ENCODE peak calls at places on chromosome 22, in five cellular contexts. P is K562, J is lower leg skin, W is IMR-90, S is heart left ventricle. R is an unnamed sample.

GRCh38 chr22:38513063-38513462 is 7.0 kb upstream of the DDX17 start:
- DNase-seq in P (peak), S (no peak), W (no peak), J (no peak), R (peak)

GRCh38 chr22:26845016-26845728 is 187.8 kb downstream of the MIAT start:
- DNase-seq in W (no peak), J (no peak), S (no peak), P (no peak), R (no peak)

GRCh38 chr22:33923660-33924246 is 3.5 kb upstream of the LARGE1 start:
- DNase-seq in J (peak), W (peak), P (peak), S (peak), R (peak)

GRCh38 chr22:23079240-23079768 is 9.0 kb downstream of the GNAZ start:
- DNase-seq in J (no peak), P (peak), S (no peak), W (no peak), R (no peak)

GRCh38 chr22:29617922-29618629 is 14.6 kb downstream of the NF2 start:
- DNase-seq in S (no peak), J (no peak), P (no peak), W (peak), R (no peak)

GRCh38 chr22:31586137-31586920 is 75.7 kb downstream of the PISD start:
- DNase-seq in P (no peak), W (peak), J (no peak), S (no peak), R (peak)

GRCh38 chr22:37242395-37242918 is 1.6 kb downstream of the RAC2 start:
- DNase-seq in S (peak), W (peak), J (peak), P (peak), R (peak)

GRCh38 chr22:26650722-26651421 is 6.5 kb upstream of the MIAT start:
- DNase-seq in W (no peak), P (no peak), J (no peak), S (no peak), R (no peak)

GRCh38 chr22:27987557-27987956 is 68.5 kb upstream of the PITPNB start:
- DNase-seq in J (no peak), S (no peak), P (no peak), W (peak), R (no peak)

GRCh38 chr22:29138556-29138955 is 65.7 kb downstream of the KREMEN1 start:
- DNase-seq in W (no peak), S (no peak), J (no peak), P (no peak), R (no peak)

GRCh38 chr22:30221121-30221992 is 25.2 kb downstream of the LIF start:
- DNase-seq in J (no peak), W (no peak), S (no peak), P (no peak), R (no peak)

GRCh38 chr22:26846645-26847044 is 189.3 kb downstream of the MIAT start:
- DNase-seq in S (no peak), J (no peak), W (no peak), P (no peak), R (no peak)

GRCh38 chr22:45579306-45579705 is 76.6 kb downstream of the FBLN1 start:
- DNase-seq in P (no peak), J (no peak), S (no peak), W (no peak), R (no peak)

GRCh38 chr22:17977371-17977770 is 47.0 kb downstream of the MICAL3 start:
- DNase-seq in P (no peak), J (no peak), S (no peak), W (no peak), R (no peak)
- TF ChIP-seq POLR2A in P (no peak), J (no peak), S (no peak), W (no peak), R (no peak)

DNA sequence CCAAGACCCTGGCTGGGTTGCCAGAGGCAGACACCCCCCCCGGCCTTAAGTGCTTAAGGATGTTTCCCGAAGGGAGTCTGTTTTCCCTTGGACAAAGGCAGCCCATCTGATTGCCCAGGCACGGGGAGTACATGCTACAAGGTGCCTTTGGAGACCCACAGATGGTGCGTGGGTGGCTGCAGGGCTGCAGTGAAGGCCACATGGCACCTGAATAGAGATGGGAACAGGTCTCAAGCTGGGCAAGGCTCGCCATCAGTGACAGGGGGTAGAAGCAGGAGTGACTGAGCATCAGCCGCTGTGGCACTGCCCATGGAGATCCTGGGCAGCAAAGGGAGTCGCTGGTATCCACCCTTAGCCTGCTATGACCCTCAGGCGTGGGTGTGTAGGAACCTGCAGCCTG is 2.4 kb downstream of the RTL6 start:
- DNase-seq in S (no peak), P (no peak), W (no peak), J (no peak), R (no peak)
- TF ChIP-seq POLR2A in S (no peak), P (no peak), W (no peak), J (no peak), R (no peak)

DNA sequence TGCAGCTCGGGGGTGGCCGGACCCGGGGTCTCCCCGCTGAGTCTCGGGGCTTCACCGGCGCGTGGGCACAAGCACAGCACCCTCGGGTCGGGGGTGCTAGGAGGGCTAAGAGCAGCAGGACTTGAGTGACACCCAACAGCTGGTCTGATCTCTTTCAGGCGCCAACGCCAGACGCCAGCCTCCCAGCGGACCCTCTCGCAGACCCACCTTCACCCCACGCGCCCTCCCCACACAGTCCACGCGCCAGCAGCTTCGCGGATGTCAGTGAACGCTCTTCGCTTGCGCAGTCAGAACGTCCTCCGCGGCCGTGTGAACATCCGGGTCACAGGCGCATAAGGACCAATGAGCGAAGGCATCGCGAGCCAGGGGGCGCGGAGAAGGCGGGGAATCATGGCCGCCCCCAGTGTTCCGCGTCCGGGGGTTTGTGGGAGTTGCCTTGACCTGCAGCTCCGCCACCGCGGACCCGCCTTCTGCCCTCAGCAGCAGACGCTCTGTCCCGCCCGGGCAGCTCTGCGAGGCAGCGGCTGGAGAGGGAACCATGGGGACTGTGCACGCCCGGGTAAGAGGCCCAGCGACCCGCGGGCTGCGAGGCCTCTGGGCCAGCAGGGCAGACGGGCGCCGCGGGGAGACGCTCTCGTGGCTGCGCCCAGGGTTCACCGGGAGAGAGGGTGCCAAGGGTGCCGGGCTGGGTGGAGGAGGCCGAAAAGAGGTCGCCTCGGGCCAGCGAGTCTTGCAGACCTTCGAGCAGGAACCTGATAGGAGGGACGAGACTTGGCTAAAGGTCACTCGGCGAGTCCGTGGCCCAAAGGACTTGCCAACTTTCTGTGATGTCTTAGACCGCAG is at the start of gene SAMM50:
- DNase-seq in P (peak), W (peak), S (peak), J (peak), R (peak)
- TF ChIP-seq POLR2A in P (peak), W (peak), S (no peak), J (no peak), R (peak)

GRCh38 chr22:19524170-19525115 is at the start of gene CLDN5:
- DNase-seq in J (no peak), S (peak), P (peak), W (no peak), R (no peak)
- TF ChIP-seq POLR2A in J (no peak), S (no peak), P (no peak), W (no peak), R (no peak)

GRCh38 chr22:41943661-41944209 is 3.2 kb downstream of the CENPM start:
- DNase-seq in P (no peak), J (no peak), W (peak), S (no peak), R (no peak)

GRCh38 chr22:41940853-41941765 is 5.8 kb downstream of the CENPM start:
- DNase-seq in P (peak), S (peak), J (peak), W (peak), R (peak)

GRCh38 chr22:41936894-41937169 is 10.1 kb downstream of the CENPM start:
- DNase-seq in S (no peak), P (no peak), W (no peak), J (no peak), R (no peak)

GRCh38 chr22:41935015-41935908 is 8.7 kb upstream of the TNFRSF13C start:
- DNase-seq in J (no peak), S (peak), W (no peak), P (no peak), R (no peak)

GRCh38 chr22:41939981-41940852 is 6.7 kb downstream of the CENPM start:
- DNase-seq in P (peak), W (no peak), S (no peak), J (peak), R (peak)
- TF ChIP-seq POLR2A in P (no peak), W (no peak), S (no peak), J (no peak), R (no peak)

GRCh38 chr22:35627267-35628041 is 10.3 kb upstream of the MB start:
- DNase-seq in J (peak), P (no peak), W (peak), S (peak), R (peak)
- TF ChIP-seq POLR2A in J (no peak), P (no peak), W (no peak), S (no peak), R (no peak)

DNA sequence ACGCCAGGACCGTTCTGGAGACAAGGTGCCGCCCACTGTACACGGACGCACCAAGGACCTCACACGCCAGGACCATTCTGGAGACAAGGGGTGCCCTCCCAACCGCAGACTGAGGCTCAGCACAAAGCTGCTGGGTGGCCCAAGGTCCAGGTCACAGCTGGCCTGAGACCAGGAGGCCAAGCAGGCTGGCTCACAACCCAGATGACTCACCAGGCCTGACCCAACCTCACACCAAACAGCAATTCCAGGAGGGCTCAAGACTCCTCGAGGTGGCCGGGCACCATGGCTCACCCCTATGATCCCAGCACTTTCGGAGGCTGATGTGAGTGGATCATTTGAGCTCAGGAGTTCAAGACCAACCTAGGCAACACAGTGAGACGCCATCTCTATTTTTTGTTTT is 14.8 kb downstream of the BRD1 start:
- DNase-seq in P (no peak), S (no peak), J (no peak), W (peak), R (no peak)
- TF ChIP-seq POLR2A in P (no peak), S (no peak), J (no peak), W (no peak), R (no peak)

GRCh38 chr22:24554316-24555159 is at the start of gene GUCD1:
- DNase-seq in P (no peak), S (peak), W (peak), J (peak), R (peak)

GRCh38 chr22:24550902-24551229 is 4.1 kb downstream of the GUCD1 start:
- DNase-seq in W (no peak), P (no peak), J (no peak), S (no peak), R (no peak)

GRCh38 chr22:24553597-24554315 is 1.2 kb downstream of the GUCD1 start:
- DNase-seq in P (no peak), S (peak), J (peak), W (peak), R (peak)

GRCh38 chr22:24548812-24549211 is 6.1 kb downstream of the GUCD1 start:
- DNase-seq in W (no peak), S (no peak), P (no peak), J (no peak), R (no peak)

GRCh38 chr22:24550028-24550901 is 4.7 kb downstream of the GUCD1 start:
- DNase-seq in J (no peak), W (no peak), S (no peak), P (no peak), R (no peak)
- TF ChIP-seq POLR2A in J (no peak), W (no peak), S (no peak), P (no peak), R (no peak)

DNA sequence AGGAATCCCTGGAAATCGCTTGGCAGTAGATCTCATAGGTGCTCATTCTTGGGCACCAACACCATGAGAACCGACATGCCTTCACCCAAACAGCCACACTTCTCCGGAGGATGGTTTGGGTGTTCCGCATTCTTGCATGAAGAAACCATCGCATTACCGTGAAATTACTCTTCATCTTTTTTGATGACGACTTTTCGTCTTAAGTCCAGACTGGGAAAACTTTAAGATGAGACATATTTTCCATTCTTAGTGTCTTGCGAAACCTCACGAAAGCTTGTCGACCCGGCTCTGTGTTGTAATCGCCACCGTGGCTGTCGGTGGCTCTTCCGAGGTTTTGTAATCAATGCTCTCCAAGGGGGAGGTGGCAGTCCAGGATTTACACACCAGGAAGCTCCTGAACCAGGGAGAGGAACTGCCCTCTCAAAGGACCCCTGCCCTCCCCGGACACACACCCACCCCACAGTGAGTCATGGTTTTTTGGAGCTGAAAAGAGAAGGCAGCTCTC is 1.7 kb downstream of the TOM1 start:
- DNase-seq in J (peak), P (peak), S (no peak), W (peak), R (peak)
- TF ChIP-seq POLR2A in J (no peak), P (no peak), S (no peak), W (peak), R (no peak)

DNA sequence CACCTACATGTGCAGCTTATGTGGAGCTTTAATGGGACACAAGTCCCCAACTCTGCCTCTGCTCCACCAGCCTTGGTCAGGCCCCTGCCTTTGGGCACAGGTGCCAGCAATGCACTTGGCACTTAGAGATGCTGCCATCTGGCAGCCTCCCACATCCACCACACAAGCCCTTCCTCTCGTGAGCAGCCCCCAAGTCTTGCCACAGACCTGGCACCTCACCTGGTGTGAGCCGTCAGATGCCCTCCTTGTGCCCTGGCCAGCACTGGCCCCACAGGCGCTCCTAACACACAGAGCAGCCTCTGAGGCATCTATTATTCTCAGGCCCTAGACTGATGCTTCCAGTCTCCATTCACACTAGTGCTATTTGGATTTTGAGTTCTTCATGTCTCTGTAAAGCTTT is 24.5 kb upstream of the SERPIND1 start:
- DNase-seq in S (no peak), P (no peak), W (no peak), J (no peak), R (no peak)
- TF ChIP-seq POLR2A in S (no peak), P (no peak), W (no peak), J (no peak), R (no peak)

R was measured in erythroblast.